ENCODE peak calls at places on chromosomes 2 and 18, in six cellular contexts. Q is HepG2, H is GM12891, B is K562, U is H1, M is GM12878. S is an unnamed sample.

GRCh38 chr2:28780496-28780895 is 28.9 kb downstream of the PPP1CB start:
- DNase-seq in M (no peak), Q (no peak), U (no peak), H (no peak), B (no peak), S (no peak)

GRCh38 chr18:413263-413662 is 87.2 kb downstream of the COLEC12 start:
- DNase-seq in Q (no peak), H (no peak), B (no peak), U (no peak), M (no peak), S (no peak)

GRCh38 chr18:39215920-39216319 is 1650.3 kb upstream of the CELF4 start:
- DNase-seq in Q (no peak), U (no peak), B (no peak), H (no peak), M (no peak), S (no peak)

GRCh38 chr2:26805241-26805676 is 19.4 kb downstream of the CENPA start:
- DNase-seq in U (no peak), H (no peak), Q (no peak), M (no peak), B (no peak), S (no peak)

GRCh38 chr2:60818272-60818671 is 62.2 kb downstream of the PAPOLG start:
- DNase-seq in Q (peak), M (no peak), B (peak), U (no peak), H (no peak), S (no peak)

GRCh38 chr18:25503567-25504081 is 151.7 kb upstream of the ZNF521 start:
- DNase-seq in Q (peak), U (peak), B (peak), M (no peak), H (no peak), S (no peak)

GRCh38 chr2:239024226-239024625 is 176.3 kb downstream of the TWIST2 start:
- DNase-seq in Q (no peak), M (no peak), H (no peak), U (no peak), B (no peak), S (no peak)

GRCh38 chr2:126776255-126776654 is 120.3 kb downstream of the GYPC start:
- DNase-seq in B (no peak), M (no peak), H (no peak), U (no peak), Q (no peak), S (no peak)

GRCh38 chr2:234158812-234159211 is 108.3 kb downstream of the SPP2 start:
- DNase-seq in M (no peak), Q (no peak), B (no peak), U (no peak), H (no peak), S (no peak)

GRCh38 chr2:224442092-224442999 is 40.4 kb upstream of the FAM124B start:
- DNase-seq in H (peak), M (no peak), B (no peak), Q (no peak), U (no peak), S (peak)
- TF ChIP-seq POLR2A in H (no peak), M (no peak), B (no peak), Q (no peak), U (no peak), S (no peak)

DNA sequence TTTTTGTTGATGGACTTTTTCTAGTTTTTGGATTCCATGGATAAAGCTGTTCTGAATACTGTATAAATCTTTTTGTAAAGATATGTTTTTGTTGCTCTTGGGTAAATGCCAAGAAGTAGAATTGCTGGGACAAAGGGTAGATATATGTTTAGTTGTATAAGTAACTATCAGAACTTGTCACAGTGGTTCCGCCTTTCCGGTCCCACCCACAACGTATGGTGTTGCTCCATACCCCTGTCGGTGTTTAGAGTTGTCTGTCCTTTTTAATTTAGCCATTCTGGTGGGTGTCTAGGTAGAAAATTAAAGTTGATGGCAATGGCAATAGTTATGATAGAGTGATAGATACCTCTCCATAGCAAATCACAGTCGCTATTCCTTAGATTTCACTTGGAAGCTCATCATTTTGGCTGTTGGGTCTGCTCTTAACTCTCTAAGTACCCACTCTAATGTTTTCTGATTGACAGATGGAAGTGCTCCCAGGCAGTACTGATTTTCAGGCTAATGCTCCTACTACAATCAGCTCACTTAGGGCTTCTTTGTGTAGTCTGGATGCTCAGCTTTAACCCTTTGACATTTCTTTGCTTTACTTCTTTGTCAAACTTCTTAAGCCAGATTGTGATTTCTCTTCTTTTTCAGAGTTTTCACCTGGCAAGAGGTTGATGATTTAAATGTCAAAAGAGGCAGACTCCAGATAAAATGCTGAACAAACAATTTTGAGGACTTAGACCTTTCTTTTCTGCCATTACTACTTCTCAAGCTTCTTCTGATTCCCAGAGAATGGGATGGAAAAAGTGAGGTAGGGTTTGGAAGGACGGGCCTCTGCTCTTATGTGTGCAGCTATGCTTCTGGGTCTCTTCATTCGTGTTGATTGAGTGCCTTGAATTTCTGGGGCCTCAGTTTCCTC is 156.4 kb downstream of the AQP4 start:
- DNase-seq in B (no peak), U (no peak), Q (no peak), M (no peak), H (no peak), S (no peak)
- TF ChIP-seq TAF1 in B (no peak), U (no peak), Q (no peak), M (no peak), H (no peak), S (no peak)

DNA sequence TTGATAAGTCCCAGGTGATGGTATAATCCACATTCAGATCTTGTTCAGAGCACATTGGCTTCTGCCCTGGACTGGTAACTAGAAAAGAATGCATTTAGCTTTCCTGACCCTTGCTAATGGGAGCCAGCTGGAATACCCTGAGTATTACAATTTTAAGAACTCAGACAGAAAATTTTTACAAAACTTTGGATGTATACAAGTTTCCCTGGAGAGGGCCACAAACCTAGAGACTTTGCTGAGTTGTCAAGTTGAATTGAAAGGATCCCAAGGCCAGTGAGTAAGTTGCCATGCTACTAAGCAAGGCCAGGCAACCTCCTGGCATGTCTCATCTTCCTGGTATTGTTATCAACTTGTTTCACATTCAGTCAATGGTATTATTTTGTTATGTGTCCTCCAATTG is 20.0 kb upstream of the NABP1 start:
- DNase-seq in M (no peak), U (no peak), B (no peak), H (no peak), Q (no peak), S (no peak)
- TF ChIP-seq POLR2AphosphoS5 in M (no peak), U (no peak), B (no peak), H (no peak), Q (no peak), S (no peak)

GRCh38 chr2:11699686-11700670 is 30.0 kb upstream of the NTSR2 start:
- DNase-seq in M (no peak), H (no peak), B (no peak), Q (no peak), U (no peak), S (no peak)

GRCh38 chr2:11698009-11698922 is 28.3 kb upstream of the NTSR2 start:
- DNase-seq in H (no peak), B (no peak), Q (peak), U (no peak), M (no peak), S (no peak)

GRCh38 chr2:11696736-11697102 is 26.7 kb upstream of the NTSR2 start:
- DNase-seq in B (no peak), H (no peak), M (no peak), Q (no peak), U (no peak), S (no peak)

GRCh38 chr2:11695576-11695975 is 25.6 kb upstream of the NTSR2 start:
- DNase-seq in B (no peak), H (no peak), M (no peak), U (no peak), Q (no peak), S (no peak)

GRCh38 chr2:11697103-11697871 is 27.3 kb upstream of the NTSR2 start:
- DNase-seq in Q (no peak), M (no peak), H (no peak), U (no peak), B (no peak), S (no peak)
- TF ChIP-seq POLR2A in Q (no peak), M (no peak), H (no peak), U (no peak), B (no peak), S (no peak)

S was measured in GM12892.